ENCODE peak calls at places on chromosomes 13 and 19, in five cellular contexts. U, M, P, B and O are unnamed samples. For H3K27me3, the result is how much of the 10 kb centered on the place peaks cover.

GRCh38 chr13:30034448-30034795 is 184.0 kb upstream of the UBL3 start:
- DNase-seq in U (no peak), M (no peak), P (no peak), B (no peak), O (no peak)

GRCh38 chr13:110610955-110611595 is 4.3 kb upstream of the NAXD start:
- DNase-seq in U (peak), M (no peak), P (no peak), B (no peak), O (peak)

GRCh38 chr19:40614595-40615411 is 13.6 kb downstream of the LTBP4 start:
- DNase-seq in U (peak), M (peak), P (peak), B (peak), O (peak)

GRCh38 chr19:53927745-53928144 is 18.7 kb downstream of the CACNG7 start:
- DNase-seq in U (peak), M (no peak), P (peak), B (no peak), O (no peak)

GRCh38 chr19:10417598-10418280 is 2.6 kb upstream of the PDE4A start:
- DNase-seq in U (no peak), M (no peak), P (no peak), B (no peak), O (no peak)

GRCh38 chr13:35160921-35161320 is 218.9 kb downstream of the NBEA start:
- DNase-seq in U (no peak), M (no peak), P (no peak), B (no peak), O (no peak)

GRCh38 chr13:32031025-32031814 is at the start of gene FRY:
- DNase-seq in U (peak), M (peak), P (peak), B (peak), O (peak)

GRCh38 chr19:49119411-49120324 is at the start of gene PPFIA3:
- DNase-seq in U (peak), M (peak), P (no peak), B (peak), O (no peak)

GRCh38 chr13:22018297-22019210 is 347.7 kb downstream of the FGF9 start:
- DNase-seq in U (no peak), M (no peak), P (no peak), B (no peak), O (no peak)

GRCh38 chr13:81048026-81048461 is 707.1 kb upstream of the SPRY2 start:
- DNase-seq in U (no peak), M (no peak), P (no peak), B (no peak), O (no peak)

GRCh38 chr19:55266404-55266803 is 7.6 kb upstream of the PPP6R1 start:
- DNase-seq in U (no peak), M (no peak), P (no peak), B (no peak), O (no peak)

GRCh38 chr19:47742636-47743035 is 2.7 kb upstream of the NOP53 start:
- DNase-seq in U (peak), M (no peak), P (no peak), B (no peak), O (no peak)

GRCh38 chr13:112712451-112712881 is 22.6 kb downstream of the ATP11A start:
- DNase-seq in U (no peak), M (no peak), P (no peak), B (no peak), O (no peak)

GRCh38 chr13:69585656-69586055 is 522.0 kb upstream of the ATXN8OS start:
- DNase-seq in U (no peak), M (no peak), P (no peak), B (no peak), O (no peak)

GRCh38 chr19:42184401-42184861 is 33.0 kb downstream of the DEDD2 start:
- DNase-seq in U (peak), M (peak), P (peak), B (peak), O (no peak)

GRCh38 chr19:51460164-51460992 is 2.1 kb upstream of the SIGLEC8 start:
- DNase-seq in U (no peak), M (no peak), P (no peak), B (no peak), O (no peak)

GRCh38 chr13:28753208-28753892 is 34.6 kb upstream of the SLC46A3 start:
- DNase-seq in U (peak), M (peak), P (no peak), B (peak), O (no peak)

GRCh38 chr19:16383584-16384161 is 59.0 kb downstream of the KLF2 start:
- DNase-seq in U (no peak), M (no peak), P (no peak), B (no peak), O (no peak)

GRCh38 chr19:35903550-35904179 is 1.3 kb downstream of the HCST start:
- DNase-seq in U (peak), M (peak), P (peak), B (peak), O (peak)

GRCh38 chr13:114177245-114178010 is 1.6 kb upstream of the CFAP97D2 start:
- DNase-seq in U (no peak), M (no peak), P (no peak), B (no peak), O (no peak)

GRCh38 chr19:35045667-35046300 is 4.3 kb downstream of the HPN start:
- DNase-seq in U (no peak), M (no peak), P (no peak), B (no peak), O (no peak)

GRCh38 chr13:51241720-51242119 is 19.5 kb downstream of the FAM124A start:
- DNase-seq in U (no peak), M (no peak), P (no peak), B (no peak), O (no peak)

GRCh38 chr19:19533826-19534225 is 4.2 kb upstream of the CILP2 start:
- DNase-seq in U (no peak), M (no peak), P (no peak), B (no peak), O (no peak)
- TF ChIP-seq CTCF in U (no peak), M (no peak), P (no peak), B (no peak), O (no peak)

GRCh38 chr13:89029062-89029461 is 1357.9 kb downstream of the SLITRK5 start:
- DNase-seq in U (peak), M (no peak), P (no peak), B (no peak), O (no peak)
- H3K4me3 ChIP-seq in U (no peak), M (no peak), P (no peak), B (no peak), O (no peak)

DNA sequence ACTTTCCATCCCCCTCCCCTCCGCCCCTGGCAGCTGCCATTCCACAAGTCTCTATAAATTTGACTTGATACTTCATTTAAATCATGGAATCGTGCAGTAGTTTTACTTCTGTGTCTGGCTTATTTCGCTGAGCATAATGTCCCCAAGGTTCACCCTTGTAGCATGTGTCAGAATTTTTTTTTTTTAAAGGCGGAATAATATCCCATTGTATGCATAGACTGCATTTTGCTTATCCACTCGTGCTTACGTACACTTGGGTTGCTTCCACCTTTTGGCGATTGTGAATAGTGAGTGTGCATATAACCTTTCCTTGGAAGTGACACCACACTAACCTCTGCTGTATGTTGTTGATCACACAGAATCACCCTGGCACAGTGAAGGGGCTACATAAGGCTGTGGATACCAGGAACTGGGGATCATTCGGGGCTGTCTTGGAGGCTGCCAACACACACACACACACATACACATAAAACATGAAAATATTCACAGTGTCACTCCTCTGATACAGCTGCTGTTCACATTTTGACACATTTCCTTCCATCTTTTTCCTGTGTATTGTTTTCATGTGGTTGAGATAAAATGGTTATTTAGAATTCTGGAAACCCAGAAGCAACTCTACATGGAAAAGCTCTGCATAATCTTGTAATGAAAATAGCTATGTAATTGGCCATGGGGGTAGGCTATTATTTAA is 13.3 kb downstream of the ZNF71 start:
- DNase-seq in U (no peak), M (no peak), P (no peak), B (no peak), O (no peak)
- H3K27me3 ChIP-seq in U (under half), M (under half), P (under half), B (under half), O (under half)

GRCh38 chr19:33299061-33299665 is 3.2 kb downstream of the CEBPA start:
- DNase-seq in U (no peak), M (no peak), P (no peak), B (no peak), O (no peak)
- TF ChIP-seq CTCF in U (no peak), M (no peak), P (no peak), B (no peak), O (no peak)

GRCh38 chr13:27622881-27623280 is 1.2 kb downstream of the POLR1D start:
- DNase-seq in U (no peak), M (no peak), P (no peak), B (no peak), O (no peak)
- H3K4me3 ChIP-seq in U (no peak), M (peak), P (no peak), B (no peak), O (peak)

DNA sequence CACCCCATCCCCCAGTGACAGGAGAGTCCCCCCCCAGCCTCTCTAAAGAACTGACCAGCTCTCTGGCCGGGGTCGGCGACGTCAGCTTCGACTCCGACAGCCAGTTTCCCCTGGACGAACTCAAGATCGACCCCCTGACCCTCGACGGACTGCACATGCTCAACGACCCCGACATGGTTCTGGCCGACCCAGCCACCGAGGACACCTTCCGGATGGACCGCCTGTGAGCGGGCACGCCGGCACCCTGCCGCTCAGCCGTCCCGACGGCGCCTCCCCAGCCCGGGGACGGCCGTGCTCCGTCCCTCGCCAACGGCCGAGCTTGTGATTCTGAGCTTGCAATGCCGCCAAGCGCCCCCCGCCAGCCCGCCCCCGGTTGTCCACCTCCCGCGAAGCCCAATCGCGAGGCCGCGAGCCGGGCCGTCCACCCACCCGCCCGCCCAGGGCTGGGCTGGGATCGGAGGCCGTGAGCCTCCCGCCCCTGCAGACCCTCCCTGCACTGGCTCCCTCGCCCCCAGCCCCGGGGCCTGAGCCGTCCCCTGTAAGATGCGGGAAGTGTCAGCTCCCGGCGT is 13.9 kb downstream of the COMP start:
- DNase-seq in U (no peak), M (no peak), P (no peak), B (no peak), O (no peak)
- H3K27me3 ChIP-seq in U (under half), M (under half), P (under half), B (under half), O (under half)

GRCh38 chr19:8491574-8491973 is 10.9 kb downstream of the PRAM1 start:
- DNase-seq in U (no peak), M (no peak), P (no peak), B (no peak), O (no peak)
- TF ChIP-seq CTCF in U (no peak), M (no peak), P (no peak), B (no peak), O (no peak)

DNA sequence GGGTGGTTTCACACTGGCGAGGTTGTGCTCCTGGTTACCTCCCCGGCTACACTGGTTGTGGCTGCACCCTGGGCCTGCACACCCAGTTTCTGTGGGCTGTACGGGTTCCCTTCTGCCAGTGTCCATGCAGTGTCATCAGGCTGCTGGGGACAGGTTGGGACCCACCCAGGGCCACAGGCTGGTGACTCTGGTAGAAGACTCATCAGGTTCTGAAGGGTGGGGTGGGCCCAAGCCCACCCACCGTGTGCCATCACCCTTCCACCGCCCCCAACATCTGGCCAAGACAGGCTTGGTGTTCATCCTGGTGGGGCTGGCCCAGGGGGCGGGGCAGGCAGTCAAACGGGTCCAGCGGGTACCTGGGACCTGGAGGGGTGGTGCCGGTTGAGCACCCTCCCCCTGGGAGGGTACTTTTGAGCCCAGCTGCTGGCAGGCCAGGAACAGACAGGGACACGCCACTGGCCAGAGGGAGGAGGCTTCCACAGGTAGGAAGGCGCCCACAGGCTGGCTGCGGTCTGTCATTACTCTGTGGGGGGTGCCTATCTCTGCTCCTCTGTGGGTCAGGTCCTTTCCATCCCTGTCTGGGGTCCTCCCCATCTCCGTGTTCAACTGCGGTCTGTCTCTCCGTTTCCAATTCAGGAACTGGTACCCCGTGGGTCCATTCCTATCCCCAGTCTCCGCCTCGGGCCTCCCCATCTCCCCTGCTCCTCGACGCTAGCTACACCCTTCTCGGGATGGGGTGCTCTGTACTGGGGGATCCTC is at the start of gene RNF225:
- DNase-seq in U (no peak), M (peak), P (no peak), B (no peak), O (no peak)
- H3K4me3 ChIP-seq in U (no peak), M (no peak), P (no peak), B (no peak), O (no peak)

DNA sequence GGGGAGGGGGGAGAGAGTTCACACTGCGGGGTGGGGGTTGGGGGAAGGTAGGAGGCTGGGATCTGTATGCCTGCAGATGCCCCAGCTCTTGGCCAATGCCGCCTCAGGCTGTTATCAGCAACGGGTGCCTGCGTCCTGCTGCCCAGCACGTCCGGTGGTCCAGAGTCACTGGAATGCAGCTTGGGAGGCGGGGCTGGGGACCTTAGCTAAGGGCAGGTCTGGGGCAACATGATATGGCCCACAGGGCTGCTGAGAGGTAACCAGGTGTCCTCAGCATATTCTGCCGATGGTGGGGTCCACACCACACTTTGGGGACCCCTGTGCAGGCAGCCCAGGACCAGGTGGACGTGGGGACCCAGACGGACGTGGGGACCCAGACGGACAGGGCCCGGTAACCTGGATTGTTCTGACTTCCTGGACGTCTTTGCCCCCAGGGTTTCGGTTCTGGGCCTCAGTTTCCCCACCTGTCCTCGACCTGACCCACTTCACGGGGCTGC is 668 bp upstream of the ARHGAP45 start:
- DNase-seq in U (no peak), M (no peak), P (no peak), B (no peak), O (no peak)
- H3K27me3 ChIP-seq in U (under half), M (under half), P (under half), B (under half), O (under half)

GRCh38 chr13:48749699-48750473 is 96.2 kb downstream of the CYSLTR2 start:
- DNase-seq in U (peak), M (peak), P (peak), B (peak), O (peak)
- TF ChIP-seq CTCF in U (peak), M (peak), P (no peak), B (peak), O (peak)